ENCODE peak calls at places on chromosomes 2 and 18, in eight cellular contexts. D, C, J, B, N, K, Q and Y are unnamed samples.

GRCh38 chr2:38116762-38117161 is 40.8 kb upstream of the CYP1B1 start:
- DNase-seq in D (no peak), C (no peak), J (no peak), B (no peak), N (no peak), K (no peak), Q (no peak), Y (no peak)

GRCh38 chr2:109395487-109396337 is 218.1 kb downstream of the SEPTIN10 start:
- DNase-seq in D (no peak), C (no peak), J (no peak), B (no peak), N (no peak), K (no peak), Q (no peak), Y (no peak)

GRCh38 chr2:68807821-68808266 is 63.4 kb downstream of the BMP10 start:
- DNase-seq in D (no peak), C (no peak), J (no peak), B (no peak), N (no peak), K (no peak), Q (no peak), Y (no peak)

GRCh38 chr2:62577994-62578836 is 72.2 kb upstream of the TMEM17 start:
- DNase-seq in D (peak; percentile 72), C (no peak), J (no peak), B (no peak), N (no peak), K (no peak), Q (no peak), Y (no peak)

GRCh38 chr2:35099345-35099744 is 1256.2 kb upstream of the CRIM1 start:
- DNase-seq in D (no peak), C (no peak), J (no peak), B (no peak), N (no peak), K (no peak), Q (no peak), Y (no peak)

GRCh38 chr2:132256251-132256902 is 94.6 kb upstream of the ANKRD30BL start:
- DNase-seq in D (no peak), C (no peak), J (no peak), B (no peak), N (no peak), K (no peak), Q (no peak), Y (no peak)

GRCh38 chr2:46351388-46352141 is 54.4 kb downstream of the EPAS1 start:
- DNase-seq in D (no peak), C (no peak), J (peak; percentile 80), B (peak; percentile 87), N (no peak), K (no peak), Q (no peak), Y (no peak)

GRCh38 chr18:31409301-31409700 is 32.7 kb downstream of the DSG4 start:
- DNase-seq in D (no peak), C (no peak), J (no peak), B (no peak), N (no peak), K (no peak), Q (no peak), Y (no peak)

GRCh38 chr2:15673919-15674636 is 82.4 kb downstream of the DDX1 start:
- DNase-seq in D (no peak), C (no peak), J (no peak), B (no peak), N (no peak), K (no peak), Q (no peak), Y (no peak)

GRCh38 chr18:34951625-34952379 is 89.4 kb upstream of the MAPRE2 start:
- DNase-seq in D (no peak), C (no peak), J (no peak), B (no peak), N (no peak), K (no peak), Q (no peak), Y (no peak)

GRCh38 chr2:235860846-235861245 is 307.3 kb downstream of the GBX2 start:
- DNase-seq in D (no peak), C (no peak), J (no peak), B (no peak), N (no peak), K (no peak), Q (no peak), Y (no peak)

GRCh38 chr2:181374741-181375675 is 82.2 kb upstream of the ITGA4 start:
- DNase-seq in D (no peak), C (no peak), J (no peak), B (no peak), N (no peak), K (no peak), Q (no peak), Y (no peak)

GRCh38 chr2:104768694-104769093 is 85.2 kb upstream of the POU3F3 start:
- DNase-seq in D (no peak), C (no peak), J (no peak), B (no peak), N (no peak), K (no peak), Q (no peak), Y (no peak)

GRCh38 chr2:42762823-42763804 is 821 bp downstream of the OXER1 start:
- DNase-seq in D (no peak), C (no peak), J (no peak), B (peak; percentile 41), N (no peak), K (no peak), Q (no peak), Y (no peak)

GRCh38 chr2:42762155-42762554 is 1.8 kb downstream of the OXER1 start:
- DNase-seq in D (no peak), C (no peak), J (no peak), B (peak; percentile 23), N (no peak), K (no peak), Q (no peak), Y (no peak)

GRCh38 chr2:42764901-42765300 is 966 bp upstream of the OXER1 start:
- DNase-seq in D (no peak), C (no peak), J (no peak), B (peak; percentile 27), N (no peak), K (no peak), Q (no peak), Y (peak; percentile 5)

GRCh38 chr2:42765686-42766085 is 1.8 kb upstream of the OXER1 start:
- DNase-seq in D (no peak), C (no peak), J (no peak), B (peak; percentile 24), N (no peak), K (no peak), Q (no peak), Y (no peak)

GRCh38 chr2:42764096-42764495 is at the start of gene OXER1:
- DNase-seq in D (no peak), C (no peak), J (no peak), B (peak; percentile 42), N (no peak), K (no peak), Q (no peak), Y (peak; percentile 12)
- H3K27ac ChIP-seq in D (no peak within 1 kb of the TSS), C (no peak within 1 kb of the TSS), J (no peak within 1 kb of the TSS), B (no peak within 1 kb of the TSS), N (no peak within 1 kb of the TSS), K (no peak within 1 kb of the TSS), Q (no peak within 1 kb of the TSS), Y (no peak within 1 kb of the TSS)

GRCh38 chr2:195656131-195656858 is 731 bp upstream of the SLC39A10 start:
- DNase-seq in D (no peak), C (no peak), J (peak; percentile 16), B (no peak), N (no peak), K (peak; percentile 39), Q (peak; percentile 27), Y (no peak)
- TF ChIP-seq POLR2A in D (peak; percentile 40), C (no peak), J (no peak), B (no peak), N (no peak), K (no peak), Q (no peak), Y (no peak)

DNA sequence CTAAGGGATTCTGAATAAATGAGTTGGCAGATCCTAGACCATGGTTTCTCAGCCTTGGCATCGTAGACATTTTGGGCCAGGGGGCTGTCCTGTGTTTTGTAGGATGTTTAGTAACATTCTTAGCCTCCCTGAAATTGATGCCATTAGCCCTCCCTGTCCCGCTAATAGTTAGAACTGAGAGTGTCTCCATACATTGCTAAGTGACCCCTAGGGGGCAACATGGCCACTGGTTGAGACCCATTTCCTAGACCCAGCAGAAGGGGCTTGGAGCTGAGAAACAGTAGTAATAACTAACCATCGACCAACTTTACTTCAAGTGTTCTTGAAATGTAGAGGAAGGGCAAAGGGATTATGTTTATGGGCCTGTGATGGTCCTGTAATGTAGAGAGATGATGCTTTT is 40.8 kb downstream of the KCMF1 start:
- DNase-seq in D (no peak), C (no peak), J (no peak), B (no peak), N (no peak), K (peak; percentile 54), Q (no peak), Y (no peak)
- TF ChIP-seq CTCF in D (no peak), C (no peak), J (no peak), B (no peak), N (no peak), K (peak; percentile 52), Q (no peak), Y (no peak)

GRCh38 chr2:164906947-164907346 is 48.4 kb downstream of the SLC38A11 start:
- DNase-seq in D (no peak), C (no peak), J (no peak), B (no peak), N (no peak), K (no peak), Q (no peak), Y (no peak)

GRCh38 chr2:164913011-164913410 is 42.3 kb downstream of the SLC38A11 start:
- DNase-seq in D (no peak), C (no peak), J (no peak), B (no peak), N (no peak), K (no peak), Q (no peak), Y (no peak)

GRCh38 chr2:164911832-164912231 is 43.5 kb downstream of the SLC38A11 start:
- DNase-seq in D (no peak), C (no peak), J (no peak), B (no peak), N (no peak), K (no peak), Q (no peak), Y (no peak)

GRCh38 chr2:164913640-164914346 is 41.5 kb downstream of the SLC38A11 start:
- DNase-seq in D (no peak), C (no peak), J (no peak), B (no peak), N (no peak), K (no peak), Q (peak; percentile 29), Y (no peak)

DNA sequence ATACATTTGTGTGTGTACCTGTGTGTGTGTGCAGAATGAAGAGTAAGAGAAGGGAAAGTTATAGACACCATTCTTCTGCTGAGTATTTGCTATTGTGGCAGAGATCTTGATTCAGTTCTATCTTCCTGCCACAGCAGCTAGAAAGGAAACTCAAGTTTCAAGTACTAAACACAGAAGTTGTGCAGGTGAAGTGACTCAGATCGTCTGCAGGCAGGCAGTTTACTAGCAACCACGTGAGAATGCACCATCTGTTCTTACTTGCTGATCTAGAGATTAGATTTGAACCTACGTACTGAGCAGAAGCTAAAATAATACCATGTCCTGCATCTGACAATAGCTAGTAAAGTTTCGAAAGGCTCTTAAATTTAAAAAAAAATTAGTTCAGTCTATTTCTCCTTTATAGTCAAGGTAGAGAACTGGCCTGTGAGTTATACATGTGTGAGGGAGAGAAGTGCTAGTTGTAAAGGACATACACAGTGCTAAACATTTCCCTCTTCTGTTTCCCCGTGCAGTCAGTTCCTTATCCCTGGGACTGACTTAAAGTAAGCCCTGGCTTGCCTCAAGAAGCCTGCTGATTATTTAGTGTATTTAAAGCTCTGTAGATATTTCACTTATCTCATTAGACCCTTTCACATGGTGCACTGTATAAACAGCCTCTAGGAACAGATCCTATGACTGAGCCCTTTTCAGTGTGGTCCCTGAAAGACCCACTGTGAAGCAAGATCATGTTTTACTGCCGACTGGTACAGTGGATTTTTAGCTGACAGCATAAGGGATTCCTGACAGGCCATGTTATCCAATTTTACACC is 45.0 kb downstream of the SLC38A11 start:
- DNase-seq in D (no peak), C (no peak), J (no peak), B (peak; percentile 69), N (no peak), K (peak; percentile 4), Q (peak; percentile 80), Y (no peak)
- H3K27ac ChIP-seq in D (no peak overlapping the region), C (peak overlapping the region; percentile 69), J (no peak overlapping the region), B (peak overlapping the region; percentile 18), N (no peak overlapping the region), K (no peak overlapping the region), Q (peak overlapping the region; percentile 83), Y (no peak overlapping the region)